ENCODE peak calls at places on chromosomes 12 and 14, in six cellular contexts. R is CD8-positive, alpha-beta memory T cell; Q is colonic mucosa; H is neural progenitor cell; G is CD8-positive, alpha-beta T cell; B is fibroblast of lung. L is an unnamed sample.

GRCh38 chr12:108832730-108833354 is 24.5 kb downstream of the SSH1 start:
- DNase-seq in B (peak; percentile 98), R (no peak), H (no peak), G (no peak), Q (no peak), L (peak; percentile 87)

GRCh38 chr12:95473440-95473946 is 459 bp upstream of the METAP2 start:
- DNase-seq in B (peak; percentile 36), G (peak; percentile 26), H (peak; percentile 45), R (peak; percentile 41), Q (peak; percentile 68), L (peak; percentile 55)

GRCh38 chr14:22536853-22537338 is 52.1 kb downstream of the DAD1 start:
- DNase-seq in H (no peak), B (peak; percentile 98), Q (peak; percentile 57), R (peak; percentile 63), G (peak; percentile 65), L (peak; percentile 98)

GRCh38 chr12:1853716-1854115 is 33.4 kb downstream of the LRTM2 start:
- DNase-seq in G (no peak), H (no peak), Q (no peak), B (no peak), R (no peak), L (no peak)

GRCh38 chr14:96067985-96068930 is 29.1 kb downstream of the C14orf132 start:
- DNase-seq in R (no peak), B (no peak), H (no peak), Q (no peak), G (no peak), L (no peak)

GRCh38 chr14:40417777-40418401 is 985.7 kb upstream of the FBXO33 start:
- DNase-seq in R (no peak), H (peak; percentile 71), Q (no peak), G (no peak), B (peak; percentile 4), L (peak; percentile 3)

GRCh38 chr14:101471723-101472517 is 89.4 kb upstream of the DIO3 start:
- DNase-seq in H (no peak), G (no peak), Q (no peak), B (no peak), R (no peak), L (no peak)

GRCh38 chr12:76820888-76821482 is 57.1 kb downstream of the ZDHHC17 start:
- DNase-seq in B (peak; percentile 40), R (no peak), Q (peak; percentile 28), G (no peak), H (peak; percentile 69), L (peak; percentile 40)

GRCh38 chr14:104582005-104582404 is 2.4 kb downstream of the C14orf180 start:
- DNase-seq in G (no peak), H (no peak), B (no peak), Q (no peak), R (no peak), L (no peak)

GRCh38 chr12:32893008-32893407 is 3.6 kb downstream of the PKP2 start:
- DNase-seq in Q (no peak), B (no peak), H (peak; percentile 15), G (no peak), R (no peak), L (no peak)

GRCh38 chr12:49744363-49744885 is 3.1 kb downstream of the TMBIM6 start:
- DNase-seq in G (no peak), R (no peak), B (no peak), H (no peak), Q (no peak), L (no peak)

GRCh38 chr14:24411468-24412454 is 13.0 kb downstream of the NYNRIN start:
- DNase-seq in B (peak; percentile 41), H (peak; percentile 68), Q (no peak), G (no peak), R (peak; percentile 13), L (peak; percentile 68)

GRCh38 chr12:52317443-52318052 is 3.6 kb downstream of the KRT83 start:
- DNase-seq in Q (no peak), G (no peak), H (no peak), B (no peak), R (no peak), L (no peak)

GRCh38 chr12:76519538-76519937 is 40.0 kb downstream of the OSBPL8 start:
- DNase-seq in B (peak; percentile 82), Q (no peak), G (no peak), R (no peak), H (no peak), L (no peak)

GRCh38 chr12:68963456-68963859 is 30.5 kb upstream of the CPM start:
- DNase-seq in Q (no peak), B (no peak), R (no peak), G (no peak), H (no peak), L (peak; percentile 23)

GRCh38 chr12:60035835-60036234 is 440.0 kb downstream of the SLC16A7 start:
- DNase-seq in Q (no peak), G (no peak), H (no peak), B (peak; percentile 60), R (no peak), L (peak; percentile 20)

GRCh38 chr14:100262545-100262944 is 23.6 kb downstream of the YY1 start:
- DNase-seq in R (no peak), H (no peak), Q (no peak), B (no peak), G (no peak), L (no peak)

GRCh38 chr12:121439715-121440114 is 39.8 kb downstream of the RNF34 start:
- DNase-seq in R (no peak), Q (no peak), B (no peak), H (no peak), G (no peak), L (no peak)

GRCh38 chr12:27913999-27914614 is 58.4 kb downstream of the PTHLH start:
- DNase-seq in H (no peak), R (no peak), G (no peak), B (no peak), Q (no peak), L (no peak)

GRCh38 chr14:103880334-103880985 is 33.1 kb upstream of the PPP1R13B start:
- DNase-seq in H (peak; percentile 24), R (peak; percentile 29), B (peak; percentile 64), Q (peak; percentile 79), G (peak; percentile 42), L (peak; percentile 69)

GRCh38 chr14:74882103-74882920 is 596 bp downstream of the DLST start:
- DNase-seq in G (peak; percentile 36), Q (peak; percentile 62), B (peak; percentile 51), H (peak; percentile 65), R (peak; percentile 67), L (peak; percentile 70)

GRCh38 chr12:132438139-132438700 is 51.7 kb upstream of the FBRSL1 start:
- DNase-seq in R (no peak), B (no peak), G (no peak), Q (no peak), H (no peak), L (no peak)

GRCh38 chr12:132435486-132436187 is 54.3 kb upstream of the FBRSL1 start:
- DNase-seq in Q (no peak), B (no peak), G (no peak), H (no peak), R (no peak), L (no peak)

GRCh38 chr12:132437252-132438138 is 52.5 kb upstream of the FBRSL1 start:
- DNase-seq in Q (no peak), R (no peak), H (peak; percentile 72), B (no peak), G (no peak), L (no peak)

GRCh38 chr12:132438726-132439125 is 51.2 kb upstream of the FBRSL1 start:
- DNase-seq in B (no peak), H (no peak), R (no peak), G (no peak), Q (no peak), L (no peak)

GRCh38 chr12:132436791-132437251 is 53.1 kb upstream of the FBRSL1 start:
- DNase-seq in R (no peak), Q (no peak), B (no peak), H (no peak), G (no peak), L (no peak)
- H3K4me3 ChIP-seq in R (no peak overlapping the region), Q (no peak overlapping the region), B (no peak overlapping the region), H (no peak overlapping the region), G (no peak overlapping the region), L (no peak overlapping the region)

GRCh38 chr12:94170690-94171594 is 22.6 kb downstream of the PLXNC1 start:
- DNase-seq in H (no peak), G (no peak), R (no peak), Q (no peak), B (no peak), L (no peak)

GRCh38 chr12:94171595-94171930 is 23.2 kb downstream of the PLXNC1 start:
- DNase-seq in B (peak; percentile 43), R (no peak), H (no peak), G (no peak), Q (no peak), L (peak; percentile 50)

GRCh38 chr12:94173660-94174265 is 25.4 kb downstream of the PLXNC1 start:
- DNase-seq in G (no peak), H (no peak), B (no peak), Q (no peak), R (peak; percentile 3), L (no peak)

GRCh38 chr12:94172973-94173372 is 24.6 kb downstream of the PLXNC1 start:
- DNase-seq in B (peak; percentile 91), G (no peak), Q (no peak), R (no peak), H (no peak), L (peak; percentile 99)

DNA sequence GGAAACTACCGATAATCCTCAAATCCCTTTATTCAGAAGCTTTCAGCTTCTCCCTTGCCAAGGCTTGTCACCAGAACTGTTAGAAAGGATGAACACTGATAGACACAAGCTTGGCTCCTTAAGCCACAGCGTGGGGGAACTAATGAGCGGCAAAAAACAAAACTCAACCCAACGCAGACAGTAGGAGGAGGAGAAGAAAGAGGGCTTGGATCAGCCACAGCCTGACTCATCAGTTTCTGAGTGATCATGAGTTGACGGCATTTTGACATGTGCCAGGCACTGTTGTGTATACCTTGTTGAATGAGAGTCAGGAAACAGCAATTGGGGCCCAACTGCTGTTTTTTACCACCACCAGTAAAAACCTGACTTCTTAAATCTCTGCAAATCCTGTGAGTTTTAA is 23.7 kb downstream of the PLXNC1 start:
- DNase-seq in H (peak; percentile 70), R (no peak), B (peak; percentile 28), G (no peak), Q (no peak), L (peak; percentile 86)
- H3K4me3 ChIP-seq in H (no peak overlapping the region), R (no peak overlapping the region), B (no peak overlapping the region), G (no peak overlapping the region), Q (no peak overlapping the region), L (no peak overlapping the region)

GRCh38 chr12:115185529-115185928 is 501.6 kb upstream of the TBX3 start:
- DNase-seq in G (no peak), H (no peak), B (peak; percentile 59), R (no peak), Q (no peak), L (peak; percentile 36)

GRCh38 chr12:115194857-115195256 is 510.9 kb upstream of the TBX3 start:
- DNase-seq in Q (no peak), G (no peak), B (no peak), H (no peak), R (no peak), L (no peak)

GRCh38 chr12:115194448-115194847 is 510.5 kb upstream of the TBX3 start:
- DNase-seq in R (no peak), H (no peak), Q (no peak), B (no peak), G (no peak), L (no peak)

GRCh38 chr12:115191342-115191741 is 507.4 kb upstream of the TBX3 start:
- DNase-seq in G (no peak), H (no peak), Q (no peak), B (no peak), R (no peak), L (peak; percentile 52)

GRCh38 chr12:115190191-115190590 is 506.2 kb upstream of the TBX3 start:
- DNase-seq in B (no peak), R (no peak), G (no peak), H (no peak), Q (no peak), L (peak; percentile 38)
- H3K4me3 ChIP-seq in B (no peak overlapping the region), R (no peak overlapping the region), G (no peak overlapping the region), H (no peak overlapping the region), Q (no peak overlapping the region), L (no peak overlapping the region)

GRCh38 chr12:53989227-53990113 is 4.5 kb downstream of the HOXC10 start:
- DNase-seq in G (no peak), Q (no peak), H (peak; percentile 71), B (no peak), R (no peak), L (peak; percentile 71)
- H3K4me3 ChIP-seq in G (no peak overlapping the region), Q (no peak overlapping the region), H (no peak overlapping the region), B (no peak overlapping the region), R (peak overlapping the region; percentile 4), L (peak overlapping the region; percentile 40)